ENCODE peak calls at places on chromosomes 11 and 22, in ten cellular contexts. F is COLO829, Q is NCI-H1436, S is HT-29, Y is AG10803, J is HEK293T, U is Kasumi-1, C is HT1080, D is Ammon's horn, H is LoVo. G is an unnamed sample.
A peak's percentile ranks its signal among the peaks of the same experiment; 100 is the strongest.

GRCh38 chr11:65590240-65590738 is 5.3 kb downstream of the KCNK7 start:
- DNase-seq in U (no peak), Y (no peak), C (no peak), D (no peak), S (no peak), F (no peak), H (no peak), J (no peak), Q (no peak), G (no peak)

GRCh38 chr11:114171257-114172054 is 111.9 kb downstream of the ZBTB16 start:
- DNase-seq in H (no peak), Y (no peak), Q (no peak), D (no peak), S (no peak), U (no peak), F (no peak), C (no peak), J (no peak), G (no peak)

GRCh38 chr11:14927146-14927545 is 35.1 kb upstream of the CYP2R1 start:
- DNase-seq in C (peak; percentile 39), D (no peak), Y (peak; percentile 85), H (no peak), F (no peak), S (no peak), J (no peak), Q (no peak), U (no peak), G (no peak)

GRCh38 chr11:130023204-130023603 is 20.6 kb upstream of the PRDM10 start:
- DNase-seq in H (peak; percentile 48), S (peak; percentile 63), U (no peak), F (no peak), Q (no peak), Y (peak; percentile 83), J (no peak), C (peak; percentile 79), D (no peak), G (no peak)

GRCh38 chr11:74672332-74672955 is 58.8 kb downstream of the CHRDL2 start:
- DNase-seq in Q (no peak), C (no peak), S (peak; percentile 8), J (no peak), Y (peak; percentile 29), U (no peak), D (no peak), F (no peak), H (no peak), G (no peak)

GRCh38 chr22:45608763-45609180 is 62.9 kb upstream of the ATXN10 start:
- DNase-seq in J (no peak), C (peak; percentile 99), H (peak; percentile 30), S (no peak), F (no peak), D (no peak), U (peak; percentile 76), Q (no peak), Y (peak; percentile 85), G (no peak)

GRCh38 chr11:72722050-72722748 is 30.0 kb downstream of the ARAP1 start:
- DNase-seq in C (peak; percentile 79), Q (peak; percentile 67), H (peak; percentile 14), Y (peak; percentile 88), U (peak; percentile 98), J (peak; percentile 94), F (peak; percentile 92), D (peak; percentile 94), S (peak; percentile 95), G (peak; percentile 83)

GRCh38 chr11:119376197-119376847 is 5.2 kb downstream of the USP2 start:
- DNase-seq in U (no peak), S (no peak), D (peak; percentile 97), Q (no peak), F (no peak), Y (no peak), J (no peak), C (no peak), H (no peak), G (no peak)

GRCh38 chr22:48576333-48577013 is 1251.2 kb downstream of the BRD1 start:
- DNase-seq in F (no peak), C (no peak), H (no peak), J (no peak), Y (peak; percentile 25), S (no peak), U (no peak), D (peak; percentile 61), Q (peak; percentile 49), G (peak; percentile 2)

GRCh38 chr22:20080776-20081654 is 974 bp downstream of the DGCR8 start:
- DNase-seq in F (peak; percentile 28), D (no peak), Q (peak; percentile 6), J (peak; percentile 56), U (no peak), Y (peak; percentile 53), S (peak; percentile 64), H (peak; percentile 24), C (peak; percentile 51), G (peak; percentile 19)

GRCh38 chr11:86418929-86419328 is 44.2 kb downstream of the CCDC81 start:
- DNase-seq in J (no peak), Q (no peak), F (no peak), D (peak; percentile 15), H (no peak), S (peak; percentile 25), U (no peak), Y (peak; percentile 17), C (peak; percentile 25), G (no peak)

GRCh38 chr11:69515271-69516245 is 34.1 kb downstream of the LINC01488 start:
- DNase-seq in Q (no peak), F (no peak), U (peak; percentile 9), J (no peak), Y (no peak), H (no peak), C (no peak), D (peak; percentile 26), S (no peak), G (no peak)

GRCh38 chr11:75777461-75778110 is 9.0 kb downstream of the DGAT2 start:
- DNase-seq in U (peak; percentile 23), S (no peak), Q (no peak), C (peak; percentile 62), F (no peak), H (no peak), Y (no peak), D (no peak), J (no peak), G (no peak)

GRCh38 chr11:73597340-73597955 is 464 bp downstream of the FAM168A start:
- DNase-seq in H (no peak), F (no peak), U (no peak), Y (no peak), J (peak; percentile 10), S (no peak), C (no peak), D (peak; percentile 15), Q (no peak), G (no peak)

GRCh38 chr11:120336641-120337132 is 474 bp downstream of the ARHGEF12 start:
- DNase-seq in J (peak; percentile 56), D (no peak), F (no peak), H (no peak), Q (no peak), Y (no peak), C (peak; percentile 48), S (no peak), U (no peak), G (no peak)

GRCh38 chr11:117220999-117221774 is 10.7 kb downstream of the PCSK7 start:
- DNase-seq in Y (no peak), U (no peak), C (no peak), F (no peak), Q (no peak), S (no peak), D (peak; percentile 31), H (no peak), J (no peak), G (no peak)

GRCh38 chr11:123588117-123588815 is 66.2 kb downstream of the SCN3B start:
- DNase-seq in Y (no peak), C (no peak), D (no peak), H (peak; percentile 63), U (no peak), Q (no peak), S (peak; percentile 93), F (no peak), J (no peak), G (no peak)

GRCh38 chr22:39368402-39368801 is 18.6 kb downstream of the SYNGR1 start:
- DNase-seq in H (no peak), F (no peak), S (no peak), U (no peak), Q (no peak), Y (no peak), D (no peak), J (no peak), C (no peak), G (no peak)

GRCh38 chr11:126492331-126492730 is 136.8 kb downstream of the ST3GAL4 start:
- DNase-seq in F (no peak), H (no peak), J (no peak), D (no peak), Q (no peak), S (no peak), Y (no peak), U (no peak), C (no peak), G (no peak)

GRCh38 chr11:57413681-57414080 is 13.2 kb downstream of the SLC43A3 start:
- DNase-seq in Y (no peak), U (no peak), Q (no peak), D (no peak), C (peak; percentile 15), J (no peak), S (no peak), H (no peak), F (no peak), G (no peak)

GRCh38 chr22:48044484-48045060 is 1282.1 kb downstream of the TBC1D22A start:
- DNase-seq in F (no peak), U (no peak), S (no peak), H (no peak), Y (no peak), Q (no peak), D (peak; percentile 17), C (no peak), J (no peak), G (no peak)

GRCh38 chr11:2409026-2409553 is 8.5 kb downstream of the TSSC4 start:
- DNase-seq in J (no peak), S (no peak), Q (no peak), F (no peak), H (no peak), C (no peak), D (no peak), Y (no peak), U (no peak), G (no peak)

GRCh38 chr11:134955281-134955680 is 543.2 kb upstream of the B3GAT1 start:
- DNase-seq in J (no peak), Q (no peak), U (no peak), D (no peak), C (no peak), Y (no peak), F (no peak), S (no peak), H (no peak), G (no peak)

GRCh38 chr22:44933829-44934735 is 75.7 kb downstream of the PHF21B start:
- DNase-seq in Y (no peak), S (no peak), H (no peak), D (no peak), J (no peak), Q (no peak), U (no peak), F (no peak), C (no peak), G (no peak)

GRCh38 chr11:6437993-6438392 is 2.8 kb downstream of the HPX start:
- DNase-seq in C (no peak), U (peak; percentile 58), H (no peak), S (no peak), Q (no peak), Y (no peak), D (no peak), F (peak; percentile 50), J (no peak), G (no peak)